ENCODE peak calls at places on chromosome 10, in eight cellular contexts. H is ovary, O is upper lobe of left lung, X is stomach, A is K562, T is tibial nerve, P is sigmoid colon, B is A549. L is an unnamed sample.

GRCh38 chr10:69802424-69803161 is 887 bp downstream of the COL13A1 start:
- DNase-seq in H (peak), O (peak), X (no peak), A (no peak), T (no peak), P (no peak), B (peak), L (no peak)

GRCh38 chr10:3625959-3626751 is 158.9 kb downstream of the KLF6 start:
- DNase-seq in H (no peak), O (no peak), X (no peak), A (no peak), T (no peak), P (no peak), B (no peak), L (no peak)

GRCh38 chr10:77965294-77965693 is 38.7 kb upstream of the DLG5 start:
- DNase-seq in H (no peak), O (no peak), X (no peak), A (peak), T (no peak), P (no peak), B (no peak), L (no peak)

GRCh38 chr10:3877092-3878000 is 92.3 kb upstream of the KLF6 start:
- DNase-seq in H (no peak), O (no peak), X (no peak), A (no peak), T (no peak), P (no peak), B (no peak), L (no peak)

GRCh38 chr10:44330431-44330830 is 54.5 kb downstream of the CXCL12 start:
- DNase-seq in H (no peak), O (no peak), X (no peak), A (no peak), T (no peak), P (no peak), B (no peak), L (no peak)

GRCh38 chr10:100790761-100791208 is 45.4 kb downstream of the PAX2 start:
- DNase-seq in H (no peak), O (no peak), X (no peak), A (no peak), T (no peak), P (no peak), B (no peak), L (no peak)

GRCh38 chr10:15169555-15170407 is 1.3 kb upstream of the NMT2 start:
- DNase-seq in H (no peak), O (no peak), X (no peak), A (peak), T (peak), P (peak), B (no peak), L (no peak)

GRCh38 chr10:54284526-54285193 is 516.4 kb downstream of the PCDH15 start:
- DNase-seq in H (no peak), O (no peak), X (no peak), A (no peak), T (no peak), P (no peak), B (no peak), L (no peak)

GRCh38 chr10:44835300-44835699 is 75.8 kb upstream of the TMEM72 start:
- DNase-seq in H (no peak), O (no peak), X (no peak), A (no peak), T (no peak), P (no peak), B (no peak), L (peak)

GRCh38 chr10:69649771-69650550 is 19.9 kb downstream of the FAM241B start:
- DNase-seq in H (no peak), O (no peak), X (no peak), A (no peak), T (no peak), P (no peak), B (no peak), L (no peak)

GRCh38 chr10:100348389-100348927 is 1.4 kb downstream of the SCD start:
- DNase-seq in H (no peak), O (no peak), X (no peak), A (no peak), T (no peak), P (no peak), B (no peak), L (no peak)

GRCh38 chr10:69906425-69906824 is 104.7 kb downstream of the COL13A1 start:
- DNase-seq in H (no peak), O (no peak), X (no peak), A (peak), T (no peak), P (no peak), B (peak), L (no peak)

GRCh38 chr10:91590904-91591791 is 41.7 kb downstream of the PPP1R3C start:
- DNase-seq in H (peak), O (no peak), X (peak), A (peak), T (no peak), P (peak), B (peak), L (no peak)

GRCh38 chr10:128064615-128065580 is 61.3 kb downstream of the MKI67 start:
- DNase-seq in H (no peak), O (peak), X (no peak), A (no peak), T (peak), P (peak), B (no peak), L (peak)

GRCh38 chr10:4283841-4284610 is 499.0 kb upstream of the KLF6 start:
- DNase-seq in H (peak), O (no peak), X (peak), A (no peak), T (peak), P (peak), B (no peak), L (peak)

GRCh38 chr10:119341236-119342016 is 134.1 kb downstream of the GRK5 start:
- DNase-seq in H (peak), O (no peak), X (no peak), A (no peak), T (no peak), P (no peak), B (peak), L (no peak)

GRCh38 chr10:26464632-26465280 is 26.6 kb downstream of the APBB1IP start:
- DNase-seq in H (no peak), O (no peak), X (no peak), A (no peak), T (no peak), P (no peak), B (no peak), L (no peak)

DNA sequence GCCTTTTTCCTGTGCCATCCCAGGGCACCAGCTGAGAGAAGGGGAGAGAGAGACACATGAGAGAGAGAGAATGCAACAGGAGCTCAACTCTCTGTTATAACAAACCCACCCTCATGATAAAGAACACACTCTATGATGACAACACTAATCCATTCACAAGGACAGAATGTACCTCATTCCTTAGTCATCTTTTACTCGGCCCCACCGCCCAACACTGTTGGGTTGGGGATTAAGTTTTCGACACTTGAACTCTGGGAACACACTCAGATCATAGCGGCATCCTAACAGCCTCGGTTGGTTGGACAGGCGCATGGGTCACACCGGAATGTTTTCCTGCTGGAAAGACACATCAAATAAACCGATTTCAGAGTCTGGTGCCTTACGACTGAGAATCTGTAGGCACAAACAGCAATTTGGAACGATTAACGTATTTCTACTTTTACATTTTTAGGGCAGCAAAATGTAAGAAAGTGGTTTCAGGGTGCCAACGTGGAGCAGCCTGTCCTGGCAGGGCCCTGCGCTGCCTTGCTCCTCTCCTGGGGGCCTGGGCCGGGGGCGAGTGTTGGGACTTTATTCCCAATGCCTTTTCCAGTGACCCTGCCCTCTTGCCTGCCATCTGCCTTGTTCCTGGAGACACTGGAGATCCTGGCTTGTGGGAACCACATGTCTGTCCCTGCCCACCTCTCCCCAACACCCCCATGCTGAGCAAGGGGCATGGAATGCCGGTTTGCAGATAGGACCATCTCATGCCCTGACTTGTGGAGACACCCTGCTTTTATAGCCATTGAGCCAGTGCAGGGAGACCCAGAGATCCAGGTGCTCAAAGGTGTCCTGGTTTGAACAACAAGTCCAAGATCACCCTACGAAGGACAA is 287.0 kb downstream of the TCERG1L start:
- DNase-seq in H (no peak), O (no peak), X (no peak), A (no peak), T (no peak), P (peak), B (no peak), L (no peak)
- TF ChIP-seq EP300 in H (no peak), O (no peak), X (no peak), A (no peak), T (no peak), P (no peak), B (no peak), L (no peak)

GRCh38 chr10:104333728-104334373 is 4.4 kb downstream of the ITPRIP start:
- DNase-seq in H (peak), O (no peak), X (no peak), A (no peak), T (no peak), P (peak), B (no peak), L (no peak)

GRCh38 chr10:104331208-104331838 is 6.9 kb downstream of the ITPRIP start:
- DNase-seq in H (peak), O (no peak), X (peak), A (no peak), T (no peak), P (peak), B (no peak), L (no peak)

GRCh38 chr10:104330168-104331117 is 7.8 kb downstream of the ITPRIP start:
- DNase-seq in H (peak), O (no peak), X (no peak), A (no peak), T (peak), P (peak), B (peak), L (peak)

GRCh38 chr10:104333037-104333727 is 5.1 kb downstream of the ITPRIP start:
- DNase-seq in H (peak), O (no peak), X (peak), A (peak), T (no peak), P (peak), B (no peak), L (no peak)

GRCh38 chr10:104332243-104333036 is 5.8 kb downstream of the ITPRIP start:
- DNase-seq in H (peak), O (no peak), X (peak), A (peak), T (no peak), P (peak), B (no peak), L (no peak)
- TF ChIP-seq EP300 in H (no peak), O (peak), X (no peak), A (peak), T (no peak), P (no peak), B (no peak), L (no peak)

DNA sequence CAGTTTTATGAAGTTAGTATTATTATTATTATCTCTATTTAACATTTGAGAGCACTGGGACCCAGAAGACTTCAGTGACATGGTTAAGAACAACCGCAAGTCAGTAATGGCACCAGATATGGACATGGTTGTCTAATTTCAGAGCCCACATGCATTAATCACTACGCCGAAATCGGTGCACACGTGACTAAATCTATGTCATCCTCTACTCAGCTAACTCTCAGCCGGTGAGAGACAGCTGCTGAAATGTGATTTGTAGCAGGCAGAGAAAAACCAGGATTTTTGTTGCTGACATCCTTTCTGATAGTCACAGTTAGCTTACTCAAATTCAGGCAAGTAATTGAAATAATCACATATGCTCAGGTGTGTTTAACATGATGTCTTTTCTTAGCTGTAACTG is 127.7 kb downstream of the SPAG6 start:
- DNase-seq in H (no peak), O (no peak), X (no peak), A (no peak), T (no peak), P (no peak), B (no peak), L (no peak)
- TF ChIP-seq EP300 in H (no peak), O (no peak), X (no peak), A (no peak), T (no peak), P (no peak), B (no peak), L (no peak)

GRCh38 chr10:274866-275265 is 139.6 kb downstream of the ZMYND11 start:
- DNase-seq in H (no peak), O (no peak), X (no peak), A (no peak), T (no peak), P (no peak), B (no peak), L (no peak)

GRCh38 chr10:273088-273487 is 137.8 kb downstream of the ZMYND11 start:
- DNase-seq in H (no peak), O (no peak), X (peak), A (no peak), T (no peak), P (no peak), B (no peak), L (no peak)

GRCh38 chr10:269440-270074 is 134.3 kb downstream of the ZMYND11 start:
- DNase-seq in H (no peak), O (no peak), X (no peak), A (no peak), T (no peak), P (no peak), B (no peak), L (no peak)

GRCh38 chr10:271201-271600 is 135.9 kb downstream of the ZMYND11 start:
- DNase-seq in H (no peak), O (no peak), X (no peak), A (no peak), T (no peak), P (no peak), B (no peak), L (no peak)

DNA sequence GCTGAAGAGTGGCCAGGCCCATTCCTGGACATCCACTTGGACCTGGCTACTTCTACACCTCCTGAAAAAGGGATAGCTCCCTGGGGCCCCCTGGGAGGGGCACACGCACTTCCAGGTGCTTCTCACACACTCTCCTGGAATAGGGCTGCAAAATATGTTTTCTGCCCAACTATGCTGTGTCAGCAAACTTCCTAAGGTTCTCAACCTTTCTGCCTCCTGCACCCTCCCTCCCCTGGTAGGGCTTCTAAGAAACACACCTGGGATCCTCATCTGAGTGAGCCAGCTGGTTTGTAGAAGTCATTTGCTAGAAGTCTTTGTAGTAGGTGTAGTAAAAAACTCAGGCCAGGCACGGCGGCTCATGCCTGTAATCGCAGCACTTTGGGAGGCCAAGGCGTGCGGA is 136.5 kb downstream of the ZMYND11 start:
- DNase-seq in H (no peak), O (no peak), X (peak), A (no peak), T (no peak), P (no peak), B (no peak), L (no peak)
- TF ChIP-seq EP300 in H (no peak), O (no peak), X (no peak), A (no peak), T (no peak), P (no peak), B (no peak), L (no peak)

GRCh38 chr10:102451105-102451969 is at the start of gene C10orf95:
- DNase-seq in H (peak), O (no peak), X (no peak), A (no peak), T (no peak), P (no peak), B (no peak), L (no peak)

GRCh38 chr10:102449321-102450123 is 1.8 kb downstream of the C10orf95 start:
- DNase-seq in H (peak), O (peak), X (peak), A (peak), T (peak), P (peak), B (peak), L (no peak)

GRCh38 chr10:102452672-102453340 is 1.5 kb upstream of the C10orf95 start:
- DNase-seq in H (no peak), O (no peak), X (no peak), A (peak), T (peak), P (peak), B (peak), L (no peak)

GRCh38 chr10:102450124-102450373 is 1.3 kb downstream of the C10orf95 start:
- DNase-seq in H (no peak), O (no peak), X (no peak), A (no peak), T (no peak), P (no peak), B (no peak), L (no peak)

GRCh38 chr10:102450374-102451104 is 804 bp downstream of the C10orf95 start:
- DNase-seq in H (peak), O (peak), X (peak), A (peak), T (peak), P (peak), B (peak), L (no peak)
- TF ChIP-seq EP300 in H (no peak), O (no peak), X (no peak), A (no peak), T (no peak), P (no peak), B (no peak), L (no peak)

GRCh38 chr10:129917936-129918335 is 46.1 kb downstream of the EBF3 start:
- DNase-seq in H (no peak), O (no peak), X (no peak), A (no peak), T (no peak), P (peak), B (no peak), L (no peak)

GRCh38 chr10:129914153-129914855 is 49.8 kb downstream of the EBF3 start:
- DNase-seq in H (no peak), O (peak), X (no peak), A (no peak), T (no peak), P (no peak), B (no peak), L (no peak)

GRCh38 chr10:129916506-129916995 is 47.5 kb downstream of the EBF3 start:
- DNase-seq in H (no peak), O (peak), X (no peak), A (no peak), T (no peak), P (peak), B (no peak), L (no peak)

GRCh38 chr10:129914960-129915359 is 49.1 kb downstream of the EBF3 start:
- DNase-seq in H (no peak), O (no peak), X (no peak), A (no peak), T (no peak), P (no peak), B (no peak), L (no peak)

DNA sequence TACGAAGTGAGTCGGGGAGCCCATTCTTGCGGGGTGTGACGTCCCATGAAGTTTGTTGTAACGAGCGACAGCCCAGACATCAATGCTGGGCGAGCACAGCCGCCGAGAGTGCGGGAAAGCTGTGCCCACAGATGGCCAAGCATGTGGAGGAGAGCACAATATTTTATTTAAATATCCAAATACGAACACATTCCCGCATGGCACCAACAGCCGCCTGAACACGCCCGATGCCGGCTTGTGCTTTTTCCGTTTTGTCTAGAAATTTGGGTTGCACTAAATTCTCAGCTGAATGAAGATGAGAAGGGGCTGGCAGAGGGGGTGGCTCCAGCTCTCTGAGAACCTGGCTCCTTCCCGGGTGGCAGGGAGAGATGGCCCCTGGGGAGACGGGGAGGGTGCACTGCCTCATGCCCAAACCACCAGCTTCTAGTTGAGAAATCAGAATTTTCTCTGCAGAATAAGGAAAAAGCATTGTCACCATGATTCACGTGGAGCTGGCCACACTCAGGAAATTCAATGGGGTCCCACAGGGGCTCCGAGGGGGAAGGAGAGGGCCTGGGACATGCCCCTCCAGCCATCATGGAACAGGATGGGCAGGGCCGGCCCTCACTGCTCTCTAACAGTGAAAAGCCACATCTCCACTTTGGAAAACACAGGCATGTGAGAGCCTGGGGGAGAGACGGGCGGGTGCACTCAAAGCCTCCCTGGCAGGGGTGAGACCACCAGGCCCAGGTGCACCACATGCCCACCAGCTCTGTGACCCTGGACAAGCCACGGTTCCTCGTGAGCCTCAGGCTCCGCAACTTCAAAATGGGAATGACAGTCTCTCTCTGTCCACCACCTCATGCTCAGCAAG is 48.3 kb downstream of the EBF3 start:
- DNase-seq in H (no peak), O (peak), X (no peak), A (no peak), T (no peak), P (peak), B (no peak), L (no peak)
- TF ChIP-seq EP300 in H (no peak), O (no peak), X (no peak), A (no peak), T (no peak), P (no peak), B (no peak), L (no peak)

GRCh38 chr10:101817542-101818118 is 614 bp downstream of the OGA start:
- DNase-seq in H (peak), O (peak), X (peak), A (peak), T (peak), P (peak), B (peak), L (peak)
- TF ChIP-seq EP300 in H (no peak), O (no peak), X (no peak), A (no peak), T (no peak), P (no peak), B (no peak), L (no peak)